ENCODE peak calls at places on chromosome 12, in seven cellular contexts. C, F, E, J, V, Q and P are unnamed samples.

GRCh38 chr12:93714382-93714781 is 37.2 kb downstream of the CRADD start:
- DNase-seq in Q (no peak), C (peak; percentile 56), V (no peak), E (peak; percentile 42), J (no peak), F (no peak), P (no peak)

GRCh38 chr12:67483871-67484554 is 164.5 kb upstream of the DYRK2 start:
- DNase-seq in V (no peak), C (peak; percentile 15), F (no peak), E (no peak), J (no peak), Q (no peak), P (no peak)

GRCh38 chr12:77560714-77561113 is 270.0 kb upstream of the NAV3 start:
- DNase-seq in C (no peak), E (no peak), Q (no peak), J (no peak), V (no peak), F (no peak), P (no peak)

GRCh38 chr12:120402217-120402616 is 33.3 kb upstream of the MSI1 start:
- DNase-seq in C (no peak), J (no peak), F (no peak), E (no peak), Q (no peak), V (no peak), P (no peak)

GRCh38 chr12:54175130-54175963 is 13.4 kb downstream of the SMUG1 start:
- DNase-seq in C (no peak), E (no peak), V (peak; percentile 67), Q (no peak), J (no peak), F (no peak), P (no peak)

GRCh38 chr12:109590566-109590965 is 17.0 kb downstream of the MVK start:
- DNase-seq in J (no peak), V (no peak), E (no peak), C (no peak), Q (no peak), F (no peak), P (no peak)

GRCh38 chr12:128073937-128074336 is 193.0 kb upstream of the TMEM132C start:
- DNase-seq in J (no peak), E (no peak), F (no peak), V (no peak), Q (no peak), C (no peak), P (no peak)

GRCh38 chr12:122226366-122227222 is 742 bp upstream of the DIABLO start:
- DNase-seq in J (no peak), F (no peak), E (peak; percentile 28), C (no peak), V (no peak), Q (no peak), P (no peak)

GRCh38 chr12:90250041-90250440 is 541.4 kb upstream of the ATP2B1 start:
- DNase-seq in C (no peak), V (no peak), J (no peak), Q (no peak), E (no peak), F (no peak), P (no peak)

GRCh38 chr12:122882908-122883563 is 12.9 kb downstream of the VPS37B start:
- DNase-seq in C (no peak), J (no peak), F (peak; percentile 76), V (no peak), Q (no peak), E (no peak), P (no peak)

GRCh38 chr12:90410962-90411361 is 544.0 kb downstream of the CCER1 start:
- DNase-seq in E (no peak), F (no peak), J (no peak), Q (no peak), C (no peak), V (no peak), P (no peak)

DNA sequence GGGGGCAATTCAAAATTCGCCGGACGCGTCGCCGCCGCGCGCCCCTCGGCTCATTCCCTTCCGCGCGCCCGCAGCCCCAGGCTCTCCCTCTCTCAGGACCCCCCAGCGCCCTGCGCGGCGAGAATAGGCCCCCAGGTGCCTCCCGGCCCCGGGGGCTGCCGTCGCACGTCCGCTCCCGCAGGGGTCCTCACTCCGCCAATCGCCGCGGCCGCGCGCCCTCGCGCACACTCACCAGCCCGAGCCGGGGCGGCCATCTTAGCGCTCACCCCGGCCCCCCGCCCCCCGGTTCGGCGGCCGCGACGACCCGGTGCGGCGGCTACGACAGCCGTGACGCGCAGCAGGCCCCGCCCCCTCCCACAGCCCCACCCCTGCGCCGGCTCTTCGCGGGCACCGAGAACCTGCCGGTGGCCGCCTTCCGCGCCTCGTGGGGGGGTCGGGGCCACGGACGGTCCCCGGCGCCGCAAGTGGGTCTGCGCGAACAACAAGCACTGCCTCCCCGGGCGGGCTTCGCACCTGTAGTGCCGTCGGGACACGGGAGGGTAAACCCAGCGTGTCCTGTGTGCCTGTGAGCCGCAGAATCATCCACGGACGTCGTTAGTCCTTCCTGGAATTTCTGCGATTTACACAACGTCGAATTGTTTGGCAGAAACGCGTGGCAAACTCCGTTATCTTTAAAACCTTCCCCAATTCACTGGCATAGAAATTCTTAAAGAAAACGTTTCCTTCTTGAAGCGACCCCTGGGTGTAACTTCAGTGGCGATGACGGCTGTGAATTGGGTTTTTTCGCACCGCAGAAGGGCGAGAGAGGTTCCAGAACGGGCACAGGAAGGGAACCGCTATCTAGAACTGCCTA is 2.5 kb downstream of the USP44 start:
- DNase-seq in E (peak; percentile 49), C (peak; percentile 48), V (no peak), J (peak; percentile 66), Q (peak; percentile 82), F (peak; percentile 49), P (peak; percentile 87)
- H3K4me3 ChIP-seq in E (peak overlapping the region; percentile 58), C (peak overlapping the region; percentile 71), V (no peak overlapping the region), J (peak overlapping the region; percentile 79), Q (peak overlapping the region; percentile 81), F (peak overlapping the region; percentile 58), P (peak overlapping the region; percentile 54)

GRCh38 chr12:9109213-9109522 is 6.6 kb downstream of the A2M start:
- DNase-seq in J (no peak), F (no peak), V (no peak), C (no peak), E (no peak), Q (no peak), P (no peak)
- H3K27ac ChIP-seq in J (no peak overlapping the region), F (no peak overlapping the region), V (no peak overlapping the region), C (no peak overlapping the region), E (no peak overlapping the region), Q (no peak overlapping the region), P (no peak overlapping the region)

GRCh38 chr12:7091660-7092228 is 501 bp downstream of the C1R start:
- DNase-seq in Q (no peak), C (peak; percentile 43), V (no peak), E (peak; percentile 65), F (no peak), J (no peak), P (peak; percentile 85)

GRCh38 chr12:7092986-7093460 is 778 bp upstream of the C1R start:
- DNase-seq in V (no peak), F (no peak), J (no peak), Q (no peak), C (no peak), E (no peak), P (no peak)

GRCh38 chr12:7091171-7091570 is 1.1 kb downstream of the C1R start:
- DNase-seq in Q (no peak), C (no peak), F (no peak), V (no peak), J (no peak), E (no peak), P (no peak)

GRCh38 chr12:7093486-7093885 is 1.2 kb upstream of the C1R start:
- DNase-seq in Q (no peak), C (peak; percentile 50), F (no peak), E (no peak), V (no peak), J (no peak), P (no peak)

DNA sequence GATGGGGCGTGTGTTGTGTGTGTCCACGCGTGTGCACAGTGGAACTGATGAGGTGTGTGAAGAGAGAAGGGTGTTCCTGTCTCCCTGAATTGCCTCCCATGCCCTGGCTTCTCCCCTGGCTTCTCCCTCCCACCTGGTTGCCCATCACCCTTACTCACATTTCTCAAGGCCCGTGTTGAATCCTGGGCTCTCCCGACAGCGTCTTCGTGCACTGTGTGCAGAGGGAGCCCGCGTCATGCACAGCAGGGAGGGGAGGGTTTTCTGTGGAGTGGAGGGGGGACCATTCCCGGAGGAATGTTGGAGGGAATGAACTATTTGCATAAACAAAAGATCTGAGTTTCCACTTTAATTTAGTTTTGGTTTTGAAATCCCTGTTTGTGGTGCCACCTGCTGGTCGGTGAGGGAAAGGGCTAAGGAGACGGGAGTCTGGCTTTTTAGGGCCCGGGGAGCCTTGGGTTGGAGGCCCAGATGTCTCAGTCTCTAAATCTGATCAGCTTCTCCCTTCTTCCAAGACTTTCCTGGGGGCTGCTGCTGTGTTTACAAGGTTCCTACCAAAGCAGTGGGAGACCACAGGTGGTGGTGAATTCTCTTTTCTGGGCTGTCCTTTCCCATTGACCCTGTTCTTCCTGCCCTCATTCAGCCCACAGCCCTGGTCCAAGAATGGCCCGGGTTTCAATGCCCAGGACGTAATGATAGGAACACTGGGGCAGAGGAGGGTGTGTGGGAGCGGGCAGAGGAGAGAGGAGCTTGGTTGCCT is at the start of gene C1R:
- DNase-seq in E (peak; percentile 88), F (peak; percentile 67), J (peak; percentile 76), Q (peak; percentile 81), V (peak; percentile 86), C (peak; percentile 72), P (peak; percentile 92)
- H3K4me3 ChIP-seq in E (peak within 1 kb of the TSS; percentile 50), F (peak within 1 kb of the TSS; percentile 70), J (peak within 1 kb of the TSS; percentile 36), Q (peak within 1 kb of the TSS; percentile 66), V (no peak within 1 kb of the TSS), C (peak within 1 kb of the TSS; percentile 75), P (peak within 1 kb of the TSS; percentile 51)

GRCh38 chr12:76190249-76190648 is 105.8 kb upstream of the NAP1L1 start:
- DNase-seq in E (no peak), C (no peak), J (no peak), Q (no peak), V (no peak), F (no peak), P (no peak)
- H3K27ac ChIP-seq in E (no peak overlapping the region), C (no peak overlapping the region), J (no peak overlapping the region), Q (no peak overlapping the region), V (no peak overlapping the region), F (no peak overlapping the region), P (no peak overlapping the region)

GRCh38 chr12:62466596-62467411 is at the start of gene MON2:
- DNase-seq in C (peak; percentile 97), F (peak; percentile 89), V (peak; percentile 95), Q (peak; percentile 89), E (peak; percentile 88), J (peak; percentile 92), P (peak; percentile 96)

GRCh38 chr12:62469704-62470103 is 3.1 kb downstream of the MON2 start:
- DNase-seq in V (no peak), Q (no peak), F (no peak), E (no peak), J (no peak), C (no peak), P (no peak)

GRCh38 chr12:62466018-62466595 is 519 bp upstream of the MON2 start:
- DNase-seq in E (peak; percentile 42), J (no peak), V (peak; percentile 81), C (peak; percentile 76), F (no peak), Q (peak; percentile 50), P (peak; percentile 75)

GRCh38 chr12:62468935-62469334 is 2.3 kb downstream of the MON2 start:
- DNase-seq in F (no peak), C (no peak), Q (no peak), E (no peak), J (no peak), V (no peak), P (no peak)

GRCh38 chr12:62468394-62468793 is 1.8 kb downstream of the MON2 start:
- DNase-seq in J (no peak), V (peak; percentile 50), F (no peak), E (no peak), Q (no peak), C (peak; percentile 58), P (no peak)
- H3K4me3 ChIP-seq in J (no peak overlapping the region), V (peak overlapping the region; percentile 94), F (peak overlapping the region; percentile 83), E (no peak overlapping the region), Q (no peak overlapping the region), C (peak overlapping the region; percentile 95), P (peak overlapping the region; percentile 28)

GRCh38 chr12:59484575-59484974 is 111.3 kb upstream of the SLC16A7 start:
- DNase-seq in F (no peak), C (no peak), E (no peak), Q (no peak), J (no peak), V (no peak), P (no peak)
- H3K27ac ChIP-seq in F (no peak overlapping the region), C (no peak overlapping the region), E (no peak overlapping the region), Q (no peak overlapping the region), J (no peak overlapping the region), V (no peak overlapping the region), P (no peak overlapping the region)